ENCODE peak calls at places on chromosome 20, in ten cellular contexts. One of them, this sample, is unnamed.

GRCh38 chr20:62641749-62642665 is at the start of gene SLCO4A1:
- DNase-seq in epithelial cell of esophagus: peak
- DNase-seq in foreskin fibroblast: peak
- DNase-seq in psoas muscle: peak
- DNase-seq in kidney: peak
- DNase-seq in NB4: peak
- DNase-seq in cardiac fibroblast: peak
- DNase-seq in fibroblast of villous mesenchyme: peak
- DNase-seq in HepG2: peak
- DNase-seq in AG04449: no peak
- DNase-seq in this sample: peak

GRCh38 chr20:59940129-59940955 is at the start of the genes FAM217B and PPP1R3D:
- DNase-seq in AG04449: peak
- DNase-seq in NB4: peak
- DNase-seq in HepG2: peak
- DNase-seq in epithelial cell of esophagus: peak
- DNase-seq in kidney: peak
- DNase-seq in foreskin fibroblast: peak
- DNase-seq in fibroblast of villous mesenchyme: peak
- DNase-seq in cardiac fibroblast: peak
- DNase-seq in psoas muscle: peak
- DNase-seq in this sample: peak

GRCh38 chr20:63161176-63161651 is 54.7 kb downstream of the YTHDF1 start:
- DNase-seq in kidney: peak
- DNase-seq in foreskin fibroblast: no peak
- DNase-seq in HepG2: no peak
- DNase-seq in fibroblast of villous mesenchyme: no peak
- DNase-seq in cardiac fibroblast: no peak
- DNase-seq in epithelial cell of esophagus: no peak
- DNase-seq in AG04449: no peak
- DNase-seq in psoas muscle: peak
- DNase-seq in NB4: no peak
- DNase-seq in this sample: no peak

GRCh38 chr20:59819496-59820203 is 113.8 kb downstream of the SYCP2 start:
- DNase-seq in kidney: peak
- DNase-seq in NB4: no peak
- DNase-seq in fibroblast of villous mesenchyme: no peak
- DNase-seq in epithelial cell of esophagus: no peak
- DNase-seq in psoas muscle: no peak
- DNase-seq in foreskin fibroblast: no peak
- DNase-seq in cardiac fibroblast: no peak
- DNase-seq in AG04449: no peak
- DNase-seq in HepG2: no peak
- DNase-seq in this sample: no peak

GRCh38 chr20:62476074-62476838 is 461 bp upstream of the GATA5 start:
- DNase-seq in AG04449: no peak
- DNase-seq in psoas muscle: no peak
- DNase-seq in HepG2: no peak
- DNase-seq in epithelial cell of esophagus: no peak
- DNase-seq in kidney: peak
- DNase-seq in fibroblast of villous mesenchyme: no peak
- DNase-seq in NB4: no peak
- DNase-seq in cardiac fibroblast: no peak
- DNase-seq in foreskin fibroblast: no peak
- DNase-seq in this sample: no peak

GRCh38 chr20:36604952-36605308 is 649 bp upstream of the RAB5IF start:
- DNase-seq in NB4: peak
- DNase-seq in kidney: peak
- DNase-seq in foreskin fibroblast: no peak
- DNase-seq in HepG2: no peak
- DNase-seq in fibroblast of villous mesenchyme: peak
- DNase-seq in epithelial cell of esophagus: peak
- DNase-seq in AG04449: no peak
- DNase-seq in psoas muscle: peak
- DNase-seq in cardiac fibroblast: no peak
- DNase-seq in this sample: peak

GRCh38 chr20:63547484-63548480 is at the start of gene SRMS:
- DNase-seq in kidney: no peak
- DNase-seq in AG04449: no peak
- DNase-seq in HepG2: no peak
- DNase-seq in fibroblast of villous mesenchyme: no peak
- DNase-seq in psoas muscle: no peak
- DNase-seq in foreskin fibroblast: no peak
- DNase-seq in NB4: peak
- DNase-seq in cardiac fibroblast: no peak
- DNase-seq in epithelial cell of esophagus: no peak
- DNase-seq in this sample: no peak

GRCh38 chr20:52001999-52002666 is 189.4 kb downstream of the ZFP64 start:
- DNase-seq in cardiac fibroblast: peak
- DNase-seq in NB4: no peak
- DNase-seq in psoas muscle: no peak
- DNase-seq in foreskin fibroblast: no peak
- DNase-seq in epithelial cell of esophagus: peak
- DNase-seq in AG04449: no peak
- DNase-seq in fibroblast of villous mesenchyme: peak
- DNase-seq in HepG2: peak
- DNase-seq in kidney: no peak
- DNase-seq in this sample: no peak

GRCh38 chr20:41229259-41229658 is 88.3 kb downstream of the ZHX3 start:
- DNase-seq in kidney: no peak
- DNase-seq in AG04449: no peak
- DNase-seq in psoas muscle: no peak
- DNase-seq in foreskin fibroblast: no peak
- DNase-seq in fibroblast of villous mesenchyme: no peak
- DNase-seq in HepG2: no peak
- DNase-seq in epithelial cell of esophagus: no peak
- DNase-seq in cardiac fibroblast: no peak
- DNase-seq in NB4: no peak
- DNase-seq in this sample: no peak

GRCh38 chr20:6333110-6333509 is 210.3 kb upstream of the FERMT1 start:
- DNase-seq in epithelial cell of esophagus: peak
- DNase-seq in kidney: no peak
- DNase-seq in foreskin fibroblast: no peak
- DNase-seq in cardiac fibroblast: no peak
- DNase-seq in fibroblast of villous mesenchyme: no peak
- DNase-seq in HepG2: no peak
- DNase-seq in NB4: no peak
- DNase-seq in AG04449: no peak
- DNase-seq in psoas muscle: no peak
- DNase-seq in this sample: no peak
- TF ChIP-seq CTCF in epithelial cell of esophagus: no peak
- TF ChIP-seq CTCF in kidney: no peak
- TF ChIP-seq CTCF in foreskin fibroblast: no peak
- TF ChIP-seq CTCF in cardiac fibroblast: no peak
- TF ChIP-seq CTCF in fibroblast of villous mesenchyme: no peak
- TF ChIP-seq CTCF in HepG2: no peak
- TF ChIP-seq CTCF in NB4: no peak
- TF ChIP-seq CTCF in AG04449: no peak
- TF ChIP-seq CTCF in psoas muscle: no peak
- TF ChIP-seq CTCF in this sample: no peak

DNA sequence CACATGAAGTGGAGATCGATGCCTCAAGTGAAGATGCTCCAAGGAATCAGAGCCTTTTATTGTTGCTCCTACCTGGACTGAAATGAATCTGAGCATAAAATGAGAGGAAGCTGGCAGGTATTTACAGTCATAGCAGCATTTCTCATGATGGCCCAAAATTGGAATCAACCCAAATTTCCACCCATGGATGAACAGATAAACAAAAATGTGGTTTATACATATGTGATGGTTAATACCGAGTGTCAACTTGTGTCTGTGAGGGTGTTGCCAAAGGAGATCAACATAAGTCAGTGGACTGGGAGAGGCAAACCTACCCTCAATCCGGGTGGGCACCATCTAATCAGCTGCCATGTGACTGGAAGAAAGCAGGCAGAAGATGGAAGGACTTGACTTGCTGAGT is 178.2 kb downstream of the PTPRT start:
- DNase-seq in psoas muscle: no peak
- DNase-seq in cardiac fibroblast: no peak
- DNase-seq in AG04449: no peak
- DNase-seq in fibroblast of villous mesenchyme: no peak
- DNase-seq in NB4: no peak
- DNase-seq in foreskin fibroblast: no peak
- DNase-seq in epithelial cell of esophagus: no peak
- DNase-seq in HepG2: no peak
- DNase-seq in kidney: no peak
- DNase-seq in this sample: no peak
- H3K4me3 ChIP-seq in psoas muscle: no peak
- H3K4me3 ChIP-seq in cardiac fibroblast: no peak
- H3K4me3 ChIP-seq in AG04449: no peak
- H3K4me3 ChIP-seq in fibroblast of villous mesenchyme: no peak
- H3K4me3 ChIP-seq in NB4: no peak
- H3K4me3 ChIP-seq in foreskin fibroblast: no peak
- H3K4me3 ChIP-seq in epithelial cell of esophagus: no peak
- H3K4me3 ChIP-seq in HepG2: no peak
- H3K4me3 ChIP-seq in kidney: no peak
- H3K4me3 ChIP-seq in this sample: no peak

GRCh38 chr20:50345712-50346371 is 155.2 kb downstream of the CEBPB start:
- DNase-seq in epithelial cell of esophagus: no peak
- DNase-seq in cardiac fibroblast: no peak
- DNase-seq in psoas muscle: no peak
- DNase-seq in AG04449: no peak
- DNase-seq in NB4: no peak
- DNase-seq in foreskin fibroblast: no peak
- DNase-seq in kidney: no peak
- DNase-seq in HepG2: no peak
- DNase-seq in fibroblast of villous mesenchyme: no peak
- DNase-seq in this sample: no peak

GRCh38 chr20:50343490-50344179 is 153.0 kb downstream of the CEBPB start:
- DNase-seq in fibroblast of villous mesenchyme: no peak
- DNase-seq in NB4: no peak
- DNase-seq in psoas muscle: no peak
- DNase-seq in cardiac fibroblast: no peak
- DNase-seq in AG04449: no peak
- DNase-seq in foreskin fibroblast: no peak
- DNase-seq in kidney: no peak
- DNase-seq in HepG2: peak
- DNase-seq in epithelial cell of esophagus: no peak
- DNase-seq in this sample: no peak

GRCh38 chr20:50343125-50343489 is 152.5 kb downstream of the CEBPB start:
- DNase-seq in AG04449: no peak
- DNase-seq in foreskin fibroblast: no peak
- DNase-seq in fibroblast of villous mesenchyme: no peak
- DNase-seq in cardiac fibroblast: no peak
- DNase-seq in epithelial cell of esophagus: no peak
- DNase-seq in psoas muscle: no peak
- DNase-seq in HepG2: no peak
- DNase-seq in NB4: no peak
- DNase-seq in kidney: no peak
- DNase-seq in this sample: no peak

GRCh38 chr20:50342638-50343102 is 152.0 kb downstream of the CEBPB start:
- DNase-seq in HepG2: no peak
- DNase-seq in epithelial cell of esophagus: no peak
- DNase-seq in AG04449: no peak
- DNase-seq in kidney: no peak
- DNase-seq in cardiac fibroblast: no peak
- DNase-seq in psoas muscle: no peak
- DNase-seq in fibroblast of villous mesenchyme: no peak
- DNase-seq in foreskin fibroblast: no peak
- DNase-seq in NB4: no peak
- DNase-seq in this sample: no peak

GRCh38 chr20:50344232-50345071 is 153.8 kb downstream of the CEBPB start:
- DNase-seq in epithelial cell of esophagus: no peak
- DNase-seq in kidney: no peak
- DNase-seq in AG04449: no peak
- DNase-seq in cardiac fibroblast: no peak
- DNase-seq in NB4: peak
- DNase-seq in fibroblast of villous mesenchyme: no peak
- DNase-seq in psoas muscle: no peak
- DNase-seq in foreskin fibroblast: no peak
- DNase-seq in HepG2: peak
- DNase-seq in this sample: peak
- TF ChIP-seq CTCF in epithelial cell of esophagus: peak
- TF ChIP-seq CTCF in kidney: no peak
- TF ChIP-seq CTCF in AG04449: peak
- TF ChIP-seq CTCF in cardiac fibroblast: peak
- TF ChIP-seq CTCF in NB4: peak
- TF ChIP-seq CTCF in fibroblast of villous mesenchyme: peak
- TF ChIP-seq CTCF in psoas muscle: no peak
- TF ChIP-seq CTCF in foreskin fibroblast: no peak
- TF ChIP-seq CTCF in HepG2: peak
- TF ChIP-seq CTCF in this sample: peak

GRCh38 chr20:43917380-43917779 is 2.7 kb downstream of the TOX2 start:
- DNase-seq in fibroblast of villous mesenchyme: no peak
- DNase-seq in kidney: no peak
- DNase-seq in AG04449: no peak
- DNase-seq in HepG2: no peak
- DNase-seq in psoas muscle: no peak
- DNase-seq in epithelial cell of esophagus: no peak
- DNase-seq in foreskin fibroblast: no peak
- DNase-seq in cardiac fibroblast: no peak
- DNase-seq in NB4: no peak
- DNase-seq in this sample: no peak
- H3K4me3 ChIP-seq in fibroblast of villous mesenchyme: peak
- H3K4me3 ChIP-seq in kidney: no peak
- H3K4me3 ChIP-seq in AG04449: no peak
- H3K4me3 ChIP-seq in HepG2: no peak
- H3K4me3 ChIP-seq in psoas muscle: no peak
- H3K4me3 ChIP-seq in epithelial cell of esophagus: no peak
- H3K4me3 ChIP-seq in foreskin fibroblast: no peak
- H3K4me3 ChIP-seq in cardiac fibroblast: no peak
- H3K4me3 ChIP-seq in NB4: no peak
- H3K4me3 ChIP-seq in this sample: no peak

GRCh38 chr20:21767739-21768223 is 62.3 kb downstream of the PAX1 start:
- DNase-seq in psoas muscle: no peak
- DNase-seq in cardiac fibroblast: no peak
- DNase-seq in fibroblast of villous mesenchyme: no peak
- DNase-seq in kidney: no peak
- DNase-seq in AG04449: no peak
- DNase-seq in foreskin fibroblast: no peak
- DNase-seq in HepG2: peak
- DNase-seq in NB4: peak
- DNase-seq in epithelial cell of esophagus: no peak
- DNase-seq in this sample: no peak
- TF ChIP-seq CTCF in psoas muscle: no peak
- TF ChIP-seq CTCF in cardiac fibroblast: no peak
- TF ChIP-seq CTCF in fibroblast of villous mesenchyme: no peak
- TF ChIP-seq CTCF in kidney: no peak
- TF ChIP-seq CTCF in AG04449: no peak
- TF ChIP-seq CTCF in foreskin fibroblast: no peak
- TF ChIP-seq CTCF in HepG2: peak
- TF ChIP-seq CTCF in NB4: peak
- TF ChIP-seq CTCF in epithelial cell of esophagus: no peak
- TF ChIP-seq CTCF in this sample: peak

This sample was measured in GM12865.